ENCODE peak calls at places on chromosomes 4 and X, in eight cellular contexts. V is tibial artery, K is right cardiac atrium, E is adipocyte, H is esophagus muscularis mucosa, R is fibroblast of lung, I is osteoblast, S is Karpas-422. L is an unnamed sample.

GRCh38 chr4:95563638-95564337 is 15.0 kb upstream of the UNC5C start:
- DNase-seq in V (no peak), E (no peak), R (no peak), I (no peak), S (no peak), K (no peak), H (no peak), L (no peak)

GRCh38 chrX:68462653-68463052 is 29.4 kb upstream of the OPHN1 start:
- DNase-seq in H (no peak), R (peak; percentile 58), K (no peak), E (peak; percentile 62), S (peak; percentile 71), I (no peak), V (no peak), L (peak; percentile 13)

GRCh38 chrX:24574743-24575142 is 72.4 kb downstream of the PCYT1B start:
- DNase-seq in E (no peak), R (no peak), K (no peak), I (no peak), S (no peak), H (no peak), V (no peak), L (no peak)

GRCh38 chrX:9368262-9368661 is 96.6 kb upstream of the TBL1X start:
- DNase-seq in I (no peak), S (no peak), V (no peak), K (no peak), H (no peak), R (no peak), E (no peak), L (no peak)

GRCh38 chrX:120015145-120016067 is 62.1 kb downstream of the RHOXF2B start:
- DNase-seq in H (no peak), R (no peak), E (no peak), K (peak; percentile 55), S (no peak), I (no peak), V (no peak), L (peak; percentile 8)

GRCh38 chrX:6910218-6910617 is 237.3 kb upstream of the STS start:
- DNase-seq in H (no peak), E (no peak), I (no peak), S (no peak), V (no peak), K (no peak), R (no peak), L (no peak)

GRCh38 chrX:135327299-135327698 is 18.0 kb downstream of the ETDC start:
- DNase-seq in V (no peak), K (no peak), I (peak; percentile 91), E (peak; percentile 42), R (peak; percentile 93), H (no peak), S (no peak), L (no peak)

GRCh38 chrX:48035891-48036290 is 29.1 kb downstream of the SPACA5 start:
- DNase-seq in R (no peak), K (no peak), E (no peak), H (no peak), I (peak; percentile 15), S (no peak), V (no peak), L (no peak)

GRCh38 chrX:19602866-19603620 is 87.7 kb upstream of the MAP3K15 start:
- DNase-seq in R (peak; percentile 37), K (no peak), E (peak; percentile 57), H (no peak), I (no peak), S (no peak), V (no peak), L (no peak)

DNA sequence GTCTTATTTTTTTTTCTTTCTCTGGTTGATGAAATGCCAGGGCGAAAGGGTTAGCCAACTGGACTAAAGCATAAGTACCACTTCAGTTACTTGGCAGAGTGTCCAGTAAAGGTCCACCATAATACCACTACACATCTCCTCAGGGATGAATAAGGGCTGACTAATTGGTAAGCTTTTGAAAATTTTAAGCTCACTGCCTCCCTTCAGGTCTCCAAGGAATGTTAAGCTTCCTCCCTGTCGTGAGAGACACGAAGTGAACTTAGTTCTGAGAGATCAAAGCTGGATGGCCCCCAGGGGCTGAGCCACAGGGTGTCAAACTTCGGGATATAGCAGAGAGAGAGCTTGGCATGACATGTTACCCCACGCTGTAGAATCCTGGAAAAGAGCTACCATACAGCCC is 111.4 kb downstream of the VSIG4 start:
- DNase-seq in R (no peak), I (no peak), H (no peak), K (no peak), S (no peak), E (no peak), V (no peak), L (no peak)
- H3K9me3 ChIP-seq in R (no peaks in the 10 kb centered on the region), I (no peaks in the 10 kb centered on the region), H (no peaks in the 10 kb centered on the region), K (no peaks in the 10 kb centered on the region), S (no peaks in the 10 kb centered on the region), E (peaks cover 18% of the 10 kb centered on the region), V (no peaks in the 10 kb centered on the region), L (no peaks in the 10 kb centered on the region)

GRCh38 chr4:184351560-184352451 is 122.5 kb downstream of the IRF2 start:
- DNase-seq in E (no peak), R (no peak), I (no peak), S (no peak), H (no peak), V (no peak), K (no peak), L (no peak)
- H3K4me1 ChIP-seq in E (peaks cover 26% of the 10 kb centered on the region), R (peaks cover 5% of the 10 kb centered on the region), I (peaks cover 9% of the 10 kb centered on the region), S (peaks cover 36% of the 10 kb centered on the region), H (peaks cover 33% of the 10 kb centered on the region), V (no peaks in the 10 kb centered on the region), K (peaks cover 20% of the 10 kb centered on the region), L (peaks cover 10% of the 10 kb centered on the region)

DNA sequence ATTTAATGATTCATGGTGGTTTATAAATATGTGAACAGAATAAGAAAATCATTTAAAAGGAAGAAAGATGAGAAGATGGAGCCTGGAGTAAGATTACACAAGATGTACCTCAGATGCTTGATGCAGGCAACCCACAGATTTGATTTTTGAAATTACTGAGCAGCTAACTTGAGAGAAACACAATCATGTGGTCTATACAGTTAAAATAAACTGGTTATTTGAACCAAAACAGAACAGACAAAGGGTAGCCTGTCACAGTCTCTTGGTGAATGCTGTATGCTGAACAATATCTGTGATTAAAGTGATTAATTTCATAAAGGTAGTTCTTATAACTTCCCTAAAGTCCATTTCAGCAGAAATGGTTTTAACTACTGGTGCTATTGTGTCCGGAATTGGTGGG is 4.2 kb downstream of the PI4K2B start:
- DNase-seq in H (no peak), K (no peak), R (no peak), I (no peak), V (no peak), E (no peak), S (no peak), L (no peak)
- H3K9me3 ChIP-seq in H (no peaks in the 10 kb centered on the region), K (no peaks in the 10 kb centered on the region), R (no peaks in the 10 kb centered on the region), I (no peaks in the 10 kb centered on the region), V (no peaks in the 10 kb centered on the region), E (peaks cover 3% of the 10 kb centered on the region), S (peaks cover 5% of the 10 kb centered on the region), L (no peaks in the 10 kb centered on the region)

DNA sequence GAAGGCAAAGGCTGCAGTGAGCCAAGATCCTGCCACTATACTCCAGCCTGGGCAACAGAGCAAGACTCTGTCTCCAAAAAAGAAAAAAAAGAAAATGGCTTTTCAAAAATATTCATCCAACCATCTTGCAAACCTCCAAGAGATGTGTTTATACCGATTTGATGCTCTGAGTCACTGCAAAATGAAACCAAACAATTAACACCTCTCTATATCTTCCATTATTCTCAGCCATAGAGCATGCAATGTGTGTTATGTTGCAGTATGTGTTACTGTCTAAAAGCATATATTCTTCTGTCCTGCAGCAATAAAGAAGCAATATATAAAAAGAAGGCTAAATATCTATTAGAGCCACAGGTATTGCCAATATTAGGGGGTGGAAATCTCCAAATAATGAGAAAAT is 51.4 kb downstream of the ARAP2 start:
- DNase-seq in I (no peak), H (no peak), S (no peak), V (no peak), R (no peak), K (no peak), E (no peak), L (no peak)
- H3K4me1 ChIP-seq in I (no peaks in the 10 kb centered on the region), H (no peaks in the 10 kb centered on the region), S (peaks cover 13% of the 10 kb centered on the region), V (no peaks in the 10 kb centered on the region), R (no peaks in the 10 kb centered on the region), K (no peaks in the 10 kb centered on the region), E (no peaks in the 10 kb centered on the region), L (peaks cover 52% of the 10 kb centered on the region)

GRCh38 chrX:46543441-46543840 is 1.8 kb downstream of the ZNF674 start:
- DNase-seq in V (no peak), E (no peak), H (no peak), I (no peak), K (no peak), S (peak; percentile 55), R (no peak), L (no peak)
- H3K9me3 ChIP-seq in V (no peaks in the 10 kb centered on the region), E (no peaks in the 10 kb centered on the region), H (no peaks in the 10 kb centered on the region), I (no peaks in the 10 kb centered on the region), K (no peaks in the 10 kb centered on the region), S (no peaks in the 10 kb centered on the region), R (no peaks in the 10 kb centered on the region), L (no peaks in the 10 kb centered on the region)

GRCh38 chr4:173170210-173170778 is 1.7 kb downstream of the GALNT7 start:
- DNase-seq in E (no peak), K (no peak), R (peak; percentile 38), I (peak; percentile 88), H (no peak), S (no peak), V (no peak), L (no peak)
- H3K4me1 ChIP-seq in E (peaks cover 10% of the 10 kb centered on the region), K (no peaks in the 10 kb centered on the region), R (peaks cover 5% of the 10 kb centered on the region), I (peaks cover 18% of the 10 kb centered on the region), H (peaks cover 29% of the 10 kb centered on the region), S (peaks cover 75% of the 10 kb centered on the region), V (no peaks in the 10 kb centered on the region), L (peaks cover 30% of the 10 kb centered on the region)